ENCODE peak calls at places on chromosomes 12 and 14, in eight cellular contexts. P, O, E, Y, X, U, F and Z are unnamed samples.

GRCh38 chr14:99529899-99530298 is 48.7 kb downstream of the CCNK start:
- DNase-seq in Y (no peak), F (no peak), U (no peak), P (no peak), O (no peak), X (no peak), E (no peak), Z (no peak)

GRCh38 chr12:32534698-32535097 is 135.3 kb downstream of the FGD4 start:
- DNase-seq in P (no peak), X (no peak), O (no peak), F (no peak), E (no peak), Y (no peak), U (no peak), Z (no peak)

GRCh38 chr14:72883963-72884362 is 9.9 kb downstream of the DPF3 start:
- DNase-seq in O (no peak), Y (no peak), U (no peak), X (no peak), F (no peak), P (no peak), E (no peak), Z (no peak)

GRCh38 chr14:22505309-22505708 is 83.7 kb downstream of the DAD1 start:
- DNase-seq in P (no peak), X (no peak), Y (no peak), E (no peak), F (no peak), O (no peak), U (no peak), Z (no peak)

GRCh38 chr14:37253905-37254304 is 56.2 kb downstream of the MIPOL1 start:
- DNase-seq in F (no peak), Y (no peak), X (peak; percentile 62), U (no peak), O (no peak), E (peak; percentile 12), P (no peak), Z (no peak)

GRCh38 chr12:96414637-96415036 is 14.4 kb upstream of the CDK17 start:
- DNase-seq in X (peak; percentile 74), Y (no peak), E (no peak), P (no peak), F (no peak), U (no peak), O (no peak), Z (no peak)

GRCh38 chr12:124442772-124443445 is 124.5 kb downstream of the NCOR2 start:
- DNase-seq in U (no peak), E (no peak), F (no peak), X (no peak), P (no peak), O (no peak), Y (no peak), Z (no peak)

GRCh38 chr12:53973093-53974042 is at the start of gene HOXC11:
- DNase-seq in O (no peak), F (no peak), U (no peak), X (peak; percentile 65), E (no peak), P (peak; percentile 78), Y (no peak), Z (no peak)

GRCh38 chr12:122730215-122731014 is at the start of gene HCAR1:
- DNase-seq in Y (peak; percentile 10), F (no peak), U (peak; percentile 68), O (no peak), P (no peak), X (peak; percentile 61), E (no peak), Z (no peak)

GRCh38 chr12:121958521-121959240 is 40.3 kb downstream of the CFAP251 start:
- DNase-seq in F (no peak), O (no peak), U (peak; percentile 31), X (no peak), E (no peak), P (no peak), Y (peak; percentile 9), Z (no peak)

GRCh38 chr12:19052689-19053088 is 76.8 kb upstream of the PLEKHA5 start:
- DNase-seq in F (no peak), X (no peak), O (no peak), E (no peak), U (no peak), Y (no peak), P (no peak), Z (no peak)

GRCh38 chr12:14454098-14454907 is 88.8 kb downstream of the ATF7IP start:
- DNase-seq in P (no peak), O (no peak), X (peak; percentile 44), E (no peak), Y (peak; percentile 76), F (peak; percentile 70), U (no peak), Z (no peak)

GRCh38 chr12:124554429-124555029 is 12.9 kb downstream of the NCOR2 start:
- DNase-seq in E (no peak), P (no peak), O (no peak), F (no peak), Y (no peak), U (no peak), X (no peak), Z (peak; percentile 48)

GRCh38 chr14:35879654-35880249 is 53.6 kb downstream of the BRMS1L start:
- DNase-seq in O (no peak), X (no peak), P (no peak), F (peak; percentile 3), Y (peak; percentile 18), U (no peak), E (no peak), Z (no peak)

GRCh38 chr14:74593241-74593985 is 18.6 kb downstream of the LTBP2 start:
- DNase-seq in Y (no peak), F (no peak), E (no peak), U (peak; percentile 48), O (no peak), X (no peak), P (no peak), Z (no peak)

GRCh38 chr14:74594021-74594420 is 18.0 kb downstream of the LTBP2 start:
- DNase-seq in P (no peak), X (no peak), E (no peak), O (no peak), Y (no peak), U (no peak), F (no peak), Z (no peak)

GRCh38 chr14:74591394-74591793 is 20.6 kb downstream of the LTBP2 start:
- DNase-seq in U (peak; percentile 92), E (no peak), F (no peak), O (no peak), Y (no peak), X (peak; percentile 62), P (no peak), Z (no peak)

GRCh38 chr14:74591899-74592298 is 20.1 kb downstream of the LTBP2 start:
- DNase-seq in X (no peak), Y (no peak), E (no peak), U (peak; percentile 89), P (no peak), O (no peak), F (peak; percentile 58), Z (no peak)

DNA sequence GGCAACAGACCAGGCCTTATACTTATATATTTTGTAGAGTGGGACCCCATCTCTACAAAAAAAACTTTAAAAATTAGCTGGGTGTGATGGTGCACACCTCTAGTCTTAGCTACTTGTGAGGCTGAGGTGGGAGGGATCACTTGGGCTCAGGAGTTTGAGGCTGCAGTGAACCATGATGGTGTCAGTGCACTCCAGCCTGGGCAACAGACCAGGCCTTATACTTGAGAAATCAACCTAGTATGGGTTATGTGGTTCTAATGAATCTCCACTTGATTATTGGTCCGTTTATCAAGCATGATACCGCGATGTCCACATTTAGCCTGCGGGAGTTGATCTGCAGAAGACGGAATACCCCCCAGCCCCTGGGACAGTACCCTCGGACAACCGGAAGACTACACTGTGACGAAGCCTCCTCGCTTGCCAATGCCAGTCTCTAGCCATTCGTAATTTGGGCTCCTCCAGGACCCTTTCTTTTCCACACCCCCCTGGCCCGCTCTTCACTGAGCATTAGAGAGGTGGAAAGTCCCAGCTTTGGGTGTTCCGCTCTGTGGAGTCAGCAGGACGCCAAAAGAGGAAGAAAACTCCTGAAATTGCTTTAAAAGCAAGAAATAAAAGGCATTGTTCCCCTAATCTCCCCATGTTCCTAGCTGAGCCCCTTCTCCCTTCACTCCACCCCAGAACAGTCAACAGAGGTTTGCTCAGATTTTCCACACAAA is 19.4 kb downstream of the LTBP2 start:
- DNase-seq in O (no peak), Y (no peak), E (no peak), X (no peak), U (peak; percentile 96), F (no peak), P (no peak), Z (no peak)
- H3K27ac ChIP-seq in O (peak overlapping the region; percentile 89), Y (no peak overlapping the region), E (no peak overlapping the region), X (no peak overlapping the region), U (peak overlapping the region; percentile 96), F (peak overlapping the region; percentile 67), P (peak overlapping the region; percentile 82), Z (peak overlapping the region; percentile 83)

GRCh38 chr12:1380171-1380974 is 214.0 kb downstream of the FBXL14 start:
- DNase-seq in O (no peak), F (peak; percentile 20), P (no peak), X (no peak), Y (peak; percentile 83), U (no peak), E (no peak), Z (no peak)
- H3K36me3 ChIP-seq in O (no peaks in the 10 kb centered on the region), F (no peaks in the 10 kb centered on the region), P (peaks cover 7% of the 10 kb centered on the region), X (peaks cover 2% of the 10 kb centered on the region), Y (no peaks in the 10 kb centered on the region), U (no peaks in the 10 kb centered on the region), E (peaks cover 28% of the 10 kb centered on the region), Z (peaks cover 23% of the 10 kb centered on the region)

GRCh38 chr12:63865448-63865847 is 20.9 kb downstream of the SRGAP1 start:
- DNase-seq in F (no peak), E (no peak), P (no peak), O (no peak), Y (no peak), X (no peak), U (no peak), Z (no peak)

GRCh38 chr12:63863658-63864455 is 19.4 kb downstream of the SRGAP1 start:
- DNase-seq in U (no peak), E (no peak), Y (no peak), X (no peak), P (no peak), O (no peak), F (no peak), Z (no peak)

GRCh38 chr12:63864456-63864709 is 19.9 kb downstream of the SRGAP1 start:
- DNase-seq in F (no peak), E (no peak), Y (no peak), X (no peak), P (no peak), O (no peak), U (no peak), Z (no peak)

GRCh38 chr12:63869656-63870055 is 25.2 kb downstream of the SRGAP1 start:
- DNase-seq in E (no peak), X (peak; percentile 4), P (no peak), O (no peak), U (no peak), Y (no peak), F (no peak), Z (no peak)

DNA sequence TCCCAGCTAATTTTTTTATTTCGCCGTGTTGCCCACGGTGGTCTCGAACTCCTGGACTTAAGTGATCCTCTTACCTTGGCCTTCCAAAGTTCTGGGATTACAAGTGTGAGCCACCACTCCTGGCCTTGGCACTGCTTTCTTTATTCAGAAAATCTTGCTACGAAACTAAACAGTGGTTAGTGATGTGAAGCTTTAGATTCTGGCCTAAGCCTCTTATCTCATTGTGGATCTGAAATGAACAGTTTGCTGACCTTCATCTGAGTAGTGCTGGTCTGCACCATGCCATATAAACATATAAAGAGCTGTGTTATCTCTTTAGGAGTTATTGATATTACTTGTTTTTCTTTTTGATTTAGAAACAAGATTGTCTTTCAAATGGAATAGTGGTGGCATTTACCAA is 22.5 kb downstream of the SRGAP1 start:
- DNase-seq in F (no peak), Y (no peak), P (no peak), X (no peak), E (no peak), U (no peak), O (no peak), Z (no peak)
- H3K4me1 ChIP-seq in F (peaks cover 21% of the 10 kb centered on the region), Y (no peaks in the 10 kb centered on the region), P (peaks cover 12% of the 10 kb centered on the region), X (peaks cover 26% of the 10 kb centered on the region), E (peaks cover 22% of the 10 kb centered on the region), U (peaks cover 33% of the 10 kb centered on the region), O (peaks cover 9% of the 10 kb centered on the region), Z (peaks cover 17% of the 10 kb centered on the region)

GRCh38 chr14:76928301-76928700 is 100.2 kb downstream of the IRF2BPL start:
- DNase-seq in U (peak; percentile 86), P (no peak), E (no peak), Y (no peak), X (no peak), F (no peak), O (no peak), Z (no peak)
- H3K27ac ChIP-seq in U (peak overlapping the region; percentile 93), P (peak overlapping the region; percentile 35), E (no peak overlapping the region), Y (no peak overlapping the region), X (no peak overlapping the region), F (no peak overlapping the region), O (no peak overlapping the region), Z (peak overlapping the region; percentile 42)